ENCODE peak calls at places on chromosomes 6 and 20, in four cellular contexts. E, X, V and I are unnamed samples.

GRCh38 chr6:5302995-5303622 is 41.8 kb downstream of the FARS2 start:
- DNase-seq in E (peak; percentile 91), V (peak; percentile 56), X (no peak), I (peak; percentile 56)

GRCh38 chr20:12699374-12700228 is 309.2 kb upstream of the SPTLC3 start:
- DNase-seq in E (no peak), V (no peak), X (peak; percentile 29), I (no peak)

GRCh38 chr20:21702553-21703467 is 2.7 kb upstream of the PAX1 start:
- DNase-seq in E (peak; percentile 24), X (peak; percentile 93), V (no peak), I (no peak)

GRCh38 chr6:145836170-145836569 is 21.6 kb upstream of the FBXO30 start:
- DNase-seq in V (no peak), X (peak; percentile 66), E (peak; percentile 9), I (peak; percentile 82)

GRCh38 chr6:102764317-102764716 is 1370.8 kb downstream of the GRIK2 start:
- DNase-seq in X (no peak), E (no peak), V (no peak), I (no peak)

GRCh38 chr6:131597448-131597847 is 24.4 kb downstream of the ARG1 start:
- DNase-seq in V (no peak), X (no peak), E (no peak), I (peak; percentile 7)

GRCh38 chr20:52454660-52455059 is 263.1 kb upstream of the ZFP64 start:
- DNase-seq in X (peak; percentile 36), E (no peak), V (no peak), I (no peak)

GRCh38 chr20:1711266-1711665 is 53.7 kb upstream of the SIRPG start:
- DNase-seq in V (no peak), X (no peak), E (no peak), I (no peak)

GRCh38 chr6:133956413-133957049 is 3.5 kb downstream of the TBPL1 start:
- DNase-seq in V (no peak), E (no peak), X (no peak), I (no peak)

GRCh38 chr6:3159805-3160781 is 2.7 kb upstream of the TUBB2A start:
- DNase-seq in X (peak; percentile 78), V (peak; percentile 62), E (peak; percentile 60), I (peak; percentile 70)

GRCh38 chr6:40845588-40845987 is 193.4 kb downstream of the UNC5CL start:
- DNase-seq in V (no peak), X (no peak), E (peak; percentile 50), I (peak; percentile 50)

GRCh38 chr6:16712931-16713484 is 48.3 kb downstream of the ATXN1 start:
- DNase-seq in X (peak; percentile 77), V (peak; percentile 77), E (peak; percentile 54), I (peak; percentile 97)

GRCh38 chr6:16933532-16933931 is 168.3 kb upstream of the STMND1 start:
- DNase-seq in X (peak; percentile 43), V (no peak), E (no peak), I (no peak)

GRCh38 chr6:6968731-6969552 is 138.8 kb upstream of the RREB1 start:
- DNase-seq in X (no peak), V (no peak), E (no peak), I (no peak)

GRCh38 chr20:25310268-25310920 is 62.5 kb downstream of the PYGB start:
- DNase-seq in E (peak; percentile 82), V (peak; percentile 58), X (peak; percentile 98), I (peak; percentile 83)

GRCh38 chr20:34333786-34334185 is 29.3 kb upstream of the ITCH start:
- DNase-seq in E (no peak), X (no peak), V (no peak), I (no peak)

GRCh38 chr6:32096087-32096393 is 13.1 kb downstream of the TNXB start:
- DNase-seq in X (peak; percentile 71), V (no peak), E (no peak), I (no peak)

DNA sequence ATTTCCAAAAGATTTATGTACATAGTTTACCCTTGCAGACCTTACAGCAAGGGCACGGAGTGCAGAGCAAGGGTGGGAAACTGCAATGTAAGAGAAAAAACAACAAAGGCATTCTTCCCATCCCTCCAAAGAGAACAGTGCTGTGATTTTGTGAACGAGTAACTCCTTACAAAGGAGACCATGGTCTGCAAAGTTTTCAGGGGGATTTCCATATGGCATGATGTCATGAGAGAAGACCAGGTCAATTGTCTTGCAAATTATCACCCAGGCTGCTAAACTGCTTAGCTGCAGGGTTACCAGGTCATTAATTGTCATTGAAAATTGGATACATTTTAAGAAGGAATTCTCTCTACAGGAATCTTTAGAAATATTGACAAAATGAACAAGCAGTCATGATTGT is 58.3 kb downstream of the LAMP5 start:
- DNase-seq in V (no peak), X (no peak), E (no peak), I (no peak)
- TF ChIP-seq CTCF in V (no peak), X (no peak), E (no peak), I (no peak)

GRCh38 chr6:164104432-164104831 is 689.9 kb downstream of the QKI start:
- DNase-seq in E (no peak), V (no peak), X (no peak), I (no peak)
- H3K4me3 ChIP-seq in E (no peak overlapping the region), V (no peak overlapping the region), X (no peak overlapping the region), I (no peak overlapping the region)

DNA sequence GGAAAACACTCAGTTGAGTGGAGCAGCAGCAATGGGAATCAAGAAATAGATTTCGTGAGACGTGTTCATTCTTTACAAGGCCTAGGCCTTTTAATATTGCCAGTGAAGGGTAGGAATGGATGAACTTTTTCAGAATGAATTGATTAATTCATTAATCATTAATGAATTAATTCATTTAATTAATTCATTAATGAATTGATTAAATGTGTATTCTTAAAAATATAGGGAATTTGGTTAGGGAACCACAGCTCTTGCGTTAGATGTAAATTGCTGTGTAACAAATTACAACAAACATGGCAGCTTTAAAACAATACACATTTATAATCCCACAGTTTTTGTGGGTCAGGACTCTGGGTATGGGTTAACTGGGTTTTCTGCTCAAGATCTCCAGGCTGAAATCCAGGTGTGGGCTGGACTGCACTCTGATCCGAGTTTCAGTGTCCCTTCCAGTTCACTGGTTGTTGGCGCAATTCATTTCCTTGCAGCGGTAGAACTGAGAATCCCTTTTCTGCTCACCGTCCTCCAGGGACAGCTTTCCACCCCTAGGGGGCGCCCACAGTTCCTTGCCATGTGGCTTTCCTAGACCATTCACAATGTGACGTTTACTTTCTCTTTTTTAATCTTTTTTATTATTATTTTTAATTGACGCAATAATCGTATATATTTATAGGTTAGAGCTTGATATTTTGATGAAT is 32.8 kb upstream of the BCAS1 start:
- DNase-seq in E (peak; percentile 78), V (peak; percentile 87), X (peak; percentile 88), I (peak; percentile 44)
- TF ChIP-seq CTCF in E (peak; percentile 91), V (peak; percentile 95), X (peak; percentile 99), I (peak; percentile 81)

GRCh38 chr20:63737690-63737939 is 1.2 kb downstream of the LIME1 start:
- DNase-seq in E (no peak), V (no peak), X (peak; percentile 73), I (no peak)
- H3K4me3 ChIP-seq in E (peak overlapping the region; percentile 69), V (peak overlapping the region; percentile 68), X (no peak overlapping the region), I (peak overlapping the region; percentile 23)

DNA sequence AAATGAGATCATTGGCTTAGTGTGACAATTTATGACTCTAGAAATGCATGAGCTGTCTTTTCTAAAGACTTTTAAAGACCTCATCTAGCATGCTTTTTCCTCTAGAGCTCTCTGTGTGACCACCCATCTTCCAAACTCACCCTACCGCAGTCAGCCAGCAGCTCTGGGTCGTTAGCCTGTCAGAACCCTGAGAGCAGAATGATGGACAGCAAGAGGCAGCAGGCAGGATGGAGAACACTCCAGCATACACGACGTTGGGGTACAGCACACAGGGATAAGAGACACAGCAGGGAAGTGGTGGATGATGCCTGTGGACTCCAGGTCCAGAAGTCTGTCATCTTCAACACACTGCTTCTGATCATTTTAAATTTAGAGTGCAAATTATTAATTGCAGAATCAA is 45.1 kb upstream of the TBX18 start:
- DNase-seq in X (no peak), V (no peak), E (no peak), I (no peak)
- TF ChIP-seq CTCF in X (no peak), V (no peak), E (no peak), I (no peak)

GRCh38 chr6:105164418-105164817 is 15.4 kb downstream of the POPDC3 start:
- DNase-seq in X (no peak), V (no peak), E (no peak), I (peak; percentile 78)
- H3K4me3 ChIP-seq in X (no peak overlapping the region), V (no peak overlapping the region), E (no peak overlapping the region), I (no peak overlapping the region)